ENCODE peak calls at places on chromosomes 2 and 18, in nine cellular contexts. G, X, F, E, J, I, H, Z and Q are unnamed samples.

GRCh38 chr2:215848679-215849078 is 164.7 kb downstream of the MREG start:
- DNase-seq in X (no peak), Z (no peak), I (no peak), J (no peak), E (no peak), F (no peak), G (no peak), H (no peak), Q (no peak)

GRCh38 chr2:71923887-71924533 is 223.7 kb downstream of the CYP26B1 start:
- DNase-seq in G (no peak), X (peak), E (no peak), H (peak), F (peak), J (peak), I (peak), Z (peak), Q (peak)

GRCh38 chr2:63977904-63978303 is 41.3 kb downstream of the VPS54 start:
- DNase-seq in X (no peak), J (no peak), E (no peak), H (no peak), F (no peak), Z (no peak), G (no peak), I (no peak), Q (no peak)

GRCh38 chr18:48139427-48140347 is 209.2 kb upstream of the SMAD2 start:
- DNase-seq in X (peak), Z (no peak), H (peak), I (no peak), F (peak), E (peak), G (no peak), J (peak), Q (no peak)

GRCh38 chr2:237556773-237557632 is 9.4 kb upstream of the PRLH start:
- DNase-seq in E (no peak), F (no peak), J (no peak), Z (no peak), G (no peak), I (no peak), X (no peak), H (no peak), Q (no peak)

GRCh38 chr2:15494877-15495276 is 66.3 kb downstream of the NBAS start:
- DNase-seq in G (no peak), H (no peak), I (no peak), Z (no peak), F (no peak), J (no peak), X (no peak), E (no peak), Q (no peak)

GRCh38 chr2:16429431-16429830 is 236.2 kb downstream of the CYRIA start:
- DNase-seq in F (no peak), J (no peak), I (no peak), E (no peak), H (no peak), G (no peak), X (no peak), Z (no peak), Q (no peak)

GRCh38 chr18:48932822-48933510 is 17.8 kb downstream of the SMAD7 start:
- DNase-seq in X (no peak), H (peak), G (no peak), Z (no peak), J (no peak), F (no peak), I (no peak), E (no peak), Q (no peak)

GRCh38 chr2:11983870-11984269 is 237.4 kb downstream of the LPIN1 start:
- DNase-seq in E (no peak), X (no peak), J (no peak), G (no peak), H (no peak), I (no peak), Z (no peak), F (no peak), Q (no peak)

GRCh38 chr18:45657357-45658335 is 42.4 kb downstream of the SLC14A2 start:
- DNase-seq in F (no peak), E (no peak), G (peak), J (no peak), H (no peak), X (no peak), Z (no peak), I (peak), Q (peak)

GRCh38 chr2:156343096-156343939 is 10.8 kb upstream of the NR4A2 start:
- DNase-seq in E (no peak), I (no peak), J (no peak), G (no peak), H (no peak), F (no peak), X (no peak), Z (no peak), Q (no peak)

GRCh38 chr2:239945751-239946569 is 79.2 kb downstream of the NDUFA10 start:
- DNase-seq in G (no peak), X (no peak), H (peak), J (peak), F (peak), Z (no peak), E (peak), I (no peak), Q (no peak)

GRCh38 chr18:76573325-76574025 is 78.4 kb upstream of the ZNF516 start:
- DNase-seq in Z (no peak), X (no peak), F (no peak), I (peak), H (no peak), E (no peak), J (no peak), G (peak), Q (peak)

GRCh38 chr2:190506666-190507065 is 27.9 kb downstream of the NEMP2 start:
- DNase-seq in E (no peak), F (no peak), Z (no peak), I (peak), G (no peak), H (no peak), X (no peak), J (no peak), Q (no peak)

GRCh38 chr2:118667366-118667765 is 180.1 kb downstream of the EN1 start:
- DNase-seq in J (no peak), Z (no peak), G (no peak), E (no peak), F (no peak), H (no peak), I (peak), X (no peak), Q (no peak)

GRCh38 chr2:10283106-10284062 is 19.3 kb upstream of the HPCAL1 start:
- DNase-seq in F (no peak), J (peak), Z (no peak), E (peak), X (no peak), H (no peak), I (peak), G (peak), Q (peak)

GRCh38 chr2:234313498-234313897 is 183.4 kb downstream of the ARL4C start:
- DNase-seq in H (no peak), X (peak), F (no peak), I (no peak), E (no peak), J (no peak), G (no peak), Z (no peak), Q (no peak)

GRCh38 chr2:146417942-146418341 is 1426.9 kb upstream of the ACVR2A start:
- DNase-seq in H (no peak), G (no peak), F (no peak), I (no peak), J (no peak), X (no peak), E (no peak), Z (no peak), Q (no peak)

GRCh38 chr2:67476808-67477790 is 80.0 kb downstream of the ETAA1 start:
- DNase-seq in X (peak), F (no peak), G (peak), E (no peak), I (peak), Z (no peak), J (peak), H (peak), Q (no peak)

GRCh38 chr2:98550165-98550564 is 58.1 kb downstream of the COA5 start:
- DNase-seq in J (no peak), F (no peak), G (no peak), X (no peak), I (no peak), Z (no peak), E (no peak), H (no peak), Q (no peak)

GRCh38 chr2:163247151-163247872 is 408.7 kb upstream of the KCNH7 start:
- DNase-seq in J (no peak), X (no peak), G (no peak), I (no peak), F (no peak), Z (no peak), H (no peak), E (no peak), Q (no peak)

GRCh38 chr2:98359986-98360385 is 13.7 kb downstream of the CNGA3 start:
- DNase-seq in I (peak), F (no peak), G (no peak), E (no peak), J (no peak), X (no peak), H (no peak), Z (no peak), Q (no peak)

GRCh38 chr2:188297983-188298382 is 6.3 kb downstream of the GULP1 start:
- DNase-seq in J (no peak), H (no peak), X (peak), E (no peak), G (no peak), F (no peak), I (no peak), Z (no peak), Q (no peak)

GRCh38 chr2:85811850-85812735 is 58.3 kb downstream of the ATOH8 start:
- DNase-seq in E (peak), Z (no peak), F (no peak), J (no peak), X (no peak), H (peak), I (no peak), G (no peak), Q (no peak)
- H3K4me3 ChIP-seq in E (no peak), Z (no peak), F (no peak), J (no peak), X (no peak), H (no peak), I (no peak), G (no peak), Q (no peak)

GRCh38 chr2:106137944-106138903 is 55.9 kb downstream of the UXS1 start:
- DNase-seq in E (no peak), H (no peak), J (no peak), I (no peak), G (no peak), X (no peak), F (no peak), Z (no peak), Q (no peak)
- H3K4me3 ChIP-seq in E (no peak), H (no peak), J (no peak), I (no peak), G (no peak), X (no peak), F (peak), Z (peak), Q (no peak)

GRCh38 chr2:13858626-13859025 is 773.9 kb upstream of the LRATD1 start:
- DNase-seq in Z (no peak), I (peak), H (no peak), F (no peak), G (no peak), E (no peak), X (no peak), J (no peak), Q (peak)
- H3K4me3 ChIP-seq in Z (no peak), I (no peak), H (no peak), F (no peak), G (no peak), E (no peak), X (no peak), J (no peak), Q (no peak)

GRCh38 chr2:142877265-142877756 is at the start of gene KYNU:
- DNase-seq in X (no peak), J (no peak), E (no peak), F (no peak), G (no peak), H (no peak), I (peak), Z (no peak), Q (no peak)
- H3K4me3 ChIP-seq in X (no peak), J (no peak), E (peak), F (no peak), G (no peak), H (peak), I (no peak), Z (no peak), Q (no peak)

GRCh38 chr2:231671617-231672350 is 36.5 kb upstream of the PTMA start:
- DNase-seq in J (no peak), H (no peak), E (no peak), X (no peak), Z (no peak), I (no peak), F (peak), G (no peak), Q (no peak)
- H3K4me3 ChIP-seq in J (no peak), H (no peak), E (no peak), X (peak), Z (no peak), I (no peak), F (no peak), G (no peak), Q (no peak)

DNA sequence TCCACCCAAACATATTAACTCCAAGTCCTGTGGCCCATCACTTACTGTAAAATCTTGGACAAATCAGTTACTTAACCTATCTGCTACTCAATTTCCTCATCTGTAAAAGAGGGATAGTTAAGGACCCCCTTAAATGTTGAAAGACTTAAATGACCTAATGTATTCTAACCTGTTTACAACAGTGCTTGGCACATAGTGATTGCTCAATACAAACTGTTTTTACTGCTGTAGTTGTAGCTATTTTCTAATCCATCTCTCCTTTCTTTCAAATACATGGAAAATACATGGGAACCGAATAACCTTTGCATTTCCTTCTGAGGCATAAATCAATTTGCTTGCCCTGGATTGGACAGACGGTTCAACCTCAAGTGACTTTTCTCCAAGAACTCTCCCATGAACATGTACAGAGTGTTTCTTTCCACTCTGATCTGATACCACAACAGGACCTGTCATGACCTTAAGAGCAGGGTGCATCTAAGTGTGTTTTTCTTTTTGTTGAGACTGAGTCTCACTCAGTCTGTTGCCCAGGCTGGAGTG is 2.7 kb downstream of the LNPK start:
- DNase-seq in G (no peak), J (no peak), H (no peak), I (no peak), F (no peak), Z (no peak), X (no peak), E (no peak), Q (no peak)
- H3K4me3 ChIP-seq in G (no peak), J (no peak), H (no peak), I (no peak), F (no peak), Z (no peak), X (no peak), E (no peak), Q (no peak)

GRCh38 chr2:24919100-24919976 is 699 bp downstream of the ADCY3 start:
- DNase-seq in G (no peak), H (no peak), E (peak), Z (peak), F (no peak), X (peak), J (no peak), I (peak), Q (no peak)

GRCh38 chr2:24917086-24917485 is 3.0 kb downstream of the ADCY3 start:
- DNase-seq in G (peak), J (no peak), E (no peak), X (no peak), H (no peak), I (no peak), F (no peak), Z (no peak), Q (no peak)

GRCh38 chr2:24917731-24918325 is 2.2 kb downstream of the ADCY3 start:
- DNase-seq in J (no peak), F (no peak), H (no peak), Z (no peak), G (no peak), I (no peak), E (no peak), X (no peak), Q (no peak)

GRCh38 chr2:24919977-24920812 is at the start of gene ADCY3:
- DNase-seq in I (peak), F (peak), Z (peak), H (peak), J (no peak), G (peak), E (peak), X (peak), Q (no peak)

GRCh38 chr2:24918326-24919099 is 1.5 kb downstream of the ADCY3 start:
- DNase-seq in H (no peak), F (no peak), X (no peak), E (no peak), J (no peak), Z (no peak), G (no peak), I (no peak), Q (no peak)
- H3K4me3 ChIP-seq in H (peak), F (peak), X (no peak), E (peak), J (no peak), Z (peak), G (peak), I (no peak), Q (peak)

DNA sequence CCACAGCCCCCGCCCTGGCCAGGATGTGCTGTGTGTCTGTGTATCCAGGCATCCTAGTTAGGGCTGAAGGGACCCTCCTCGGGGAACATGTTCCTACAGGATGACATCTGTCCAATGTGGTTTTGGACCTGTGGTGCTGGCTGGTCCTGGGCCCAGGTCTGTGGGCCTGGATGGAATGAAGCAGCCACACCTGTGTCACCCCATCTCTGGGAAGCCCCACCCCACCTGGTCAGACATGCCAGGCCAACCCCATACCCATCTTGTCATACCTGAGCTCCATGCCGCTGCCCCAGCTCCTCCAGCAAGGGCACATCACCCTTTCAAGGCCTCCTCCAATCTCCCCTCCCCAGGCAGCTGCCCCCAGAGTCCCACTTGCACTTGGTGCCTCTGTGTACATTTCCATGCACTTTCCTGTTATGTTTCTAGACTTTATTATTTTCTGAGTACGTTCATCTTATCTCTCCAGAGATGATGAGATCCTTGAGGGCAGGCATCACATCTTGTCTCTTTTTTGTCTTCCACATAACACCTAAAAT is 24.1 kb upstream of the PLB1 start:
- DNase-seq in F (no peak), E (no peak), I (no peak), X (no peak), J (no peak), H (no peak), Z (no peak), G (no peak), Q (no peak)
- H3K4me3 ChIP-seq in F (no peak), E (no peak), I (no peak), X (no peak), J (no peak), H (no peak), Z (no peak), G (no peak), Q (no peak)